ENCODE peak calls at places on chromosome 1, in ten cellular contexts. One of them, this sample, is unnamed.

GRCh38 chr1:221462345-221462744 is 279.5 kb downstream of the DUSP10 start:
- DNase-seq in thyroid gland: no peak
- DNase-seq in left ventricle myocardium inferior: no peak
- DNase-seq in ascending aorta: no peak
- DNase-seq in tibial artery: no peak
- DNase-seq in suprapubic skin: no peak
- DNase-seq in CD8-positive, alpha-beta T cell: no peak
- DNase-seq in DND-41: no peak
- DNase-seq in kidney: no peak
- DNase-seq in transverse colon: no peak
- DNase-seq in this sample: no peak

GRCh38 chr1:37892151-37893047 is 33.0 kb upstream of the MTF1 start:
- DNase-seq in thyroid gland: no peak
- DNase-seq in left ventricle myocardium inferior: no peak
- DNase-seq in ascending aorta: no peak
- DNase-seq in tibial artery: no peak
- DNase-seq in suprapubic skin: peak
- DNase-seq in CD8-positive, alpha-beta T cell: no peak
- DNase-seq in DND-41: no peak
- DNase-seq in kidney: no peak
- DNase-seq in transverse colon: no peak
- DNase-seq in this sample: no peak

GRCh38 chr1:216306830-216307229 is 116.4 kb downstream of the USH2A start:
- DNase-seq in thyroid gland: no peak
- DNase-seq in left ventricle myocardium inferior: no peak
- DNase-seq in ascending aorta: no peak
- DNase-seq in tibial artery: no peak
- DNase-seq in suprapubic skin: no peak
- DNase-seq in CD8-positive, alpha-beta T cell: no peak
- DNase-seq in DND-41: no peak
- DNase-seq in kidney: no peak
- DNase-seq in transverse colon: no peak
- DNase-seq in this sample: no peak

GRCh38 chr1:223723351-223723904 is 11.1 kb downstream of the CAPN2 start:
- DNase-seq in thyroid gland: no peak
- DNase-seq in left ventricle myocardium inferior: no peak
- DNase-seq in ascending aorta: no peak
- DNase-seq in tibial artery: no peak
- DNase-seq in suprapubic skin: no peak
- DNase-seq in CD8-positive, alpha-beta T cell: no peak
- DNase-seq in DND-41: no peak
- DNase-seq in kidney: no peak
- DNase-seq in transverse colon: no peak
- DNase-seq in this sample: no peak

GRCh38 chr1:54227091-54227602 is 27.2 kb downstream of the MRPL37 start:
- DNase-seq in thyroid gland: peak
- DNase-seq in left ventricle myocardium inferior: no peak
- DNase-seq in ascending aorta: peak
- DNase-seq in tibial artery: peak
- DNase-seq in suprapubic skin: no peak
- DNase-seq in CD8-positive, alpha-beta T cell: no peak
- DNase-seq in DND-41: no peak
- DNase-seq in kidney: peak
- DNase-seq in transverse colon: no peak
- DNase-seq in this sample: peak

GRCh38 chr1:54405894-54406293 is 300 bp downstream of the SSBP3 start:
- DNase-seq in thyroid gland: no peak
- DNase-seq in left ventricle myocardium inferior: no peak
- DNase-seq in ascending aorta: no peak
- DNase-seq in tibial artery: no peak
- DNase-seq in suprapubic skin: no peak
- DNase-seq in CD8-positive, alpha-beta T cell: no peak
- DNase-seq in DND-41: no peak
- DNase-seq in kidney: peak
- DNase-seq in transverse colon: no peak
- DNase-seq in this sample: peak

GRCh38 chr1:172914517-172915144 is 136.1 kb downstream of the TNFSF18 start:
- DNase-seq in thyroid gland: no peak
- DNase-seq in left ventricle myocardium inferior: no peak
- DNase-seq in ascending aorta: no peak
- DNase-seq in tibial artery: no peak
- DNase-seq in suprapubic skin: no peak
- DNase-seq in CD8-positive, alpha-beta T cell: no peak
- DNase-seq in DND-41: no peak
- DNase-seq in kidney: no peak
- DNase-seq in transverse colon: no peak
- DNase-seq in this sample: no peak

GRCh38 chr1:68675336-68675735 is 178.5 kb upstream of the DEPDC1 start:
- DNase-seq in thyroid gland: no peak
- DNase-seq in left ventricle myocardium inferior: no peak
- DNase-seq in ascending aorta: no peak
- DNase-seq in tibial artery: no peak
- DNase-seq in suprapubic skin: no peak
- DNase-seq in CD8-positive, alpha-beta T cell: no peak
- DNase-seq in DND-41: no peak
- DNase-seq in kidney: no peak
- DNase-seq in transverse colon: no peak
- DNase-seq in this sample: no peak

GRCh38 chr1:244369256-244370057 is 82.3 kb downstream of the ADSS2 start:
- DNase-seq in thyroid gland: no peak
- DNase-seq in left ventricle myocardium inferior: no peak
- DNase-seq in ascending aorta: no peak
- DNase-seq in tibial artery: no peak
- DNase-seq in suprapubic skin: no peak
- DNase-seq in CD8-positive, alpha-beta T cell: no peak
- DNase-seq in DND-41: no peak
- DNase-seq in kidney: no peak
- DNase-seq in transverse colon: peak
- DNase-seq in this sample: no peak

GRCh38 chr1:18948913-18949688 is 7.4 kb downstream of the IFFO2 start:
- DNase-seq in thyroid gland: peak
- DNase-seq in left ventricle myocardium inferior: peak
- DNase-seq in ascending aorta: no peak
- DNase-seq in tibial artery: peak
- DNase-seq in suprapubic skin: no peak
- DNase-seq in CD8-positive, alpha-beta T cell: no peak
- DNase-seq in DND-41: no peak
- DNase-seq in kidney: peak
- DNase-seq in transverse colon: no peak
- DNase-seq in this sample: no peak

GRCh38 chr1:39902121-39902807 is 547 bp upstream of the MYCL start:
- DNase-seq in thyroid gland: peak
- DNase-seq in left ventricle myocardium inferior: peak
- DNase-seq in ascending aorta: no peak
- DNase-seq in tibial artery: peak
- DNase-seq in suprapubic skin: peak
- DNase-seq in CD8-positive, alpha-beta T cell: peak
- DNase-seq in DND-41: peak
- DNase-seq in kidney: peak
- DNase-seq in transverse colon: peak
- DNase-seq in this sample: peak

GRCh38 chr1:67566803-67567202 is 118.2 kb upstream of the GADD45A start:
- DNase-seq in thyroid gland: no peak
- DNase-seq in left ventricle myocardium inferior: no peak
- DNase-seq in ascending aorta: no peak
- DNase-seq in tibial artery: no peak
- DNase-seq in suprapubic skin: no peak
- DNase-seq in CD8-positive, alpha-beta T cell: no peak
- DNase-seq in DND-41: no peak
- DNase-seq in kidney: no peak
- DNase-seq in transverse colon: no peak
- DNase-seq in this sample: no peak

DNA sequence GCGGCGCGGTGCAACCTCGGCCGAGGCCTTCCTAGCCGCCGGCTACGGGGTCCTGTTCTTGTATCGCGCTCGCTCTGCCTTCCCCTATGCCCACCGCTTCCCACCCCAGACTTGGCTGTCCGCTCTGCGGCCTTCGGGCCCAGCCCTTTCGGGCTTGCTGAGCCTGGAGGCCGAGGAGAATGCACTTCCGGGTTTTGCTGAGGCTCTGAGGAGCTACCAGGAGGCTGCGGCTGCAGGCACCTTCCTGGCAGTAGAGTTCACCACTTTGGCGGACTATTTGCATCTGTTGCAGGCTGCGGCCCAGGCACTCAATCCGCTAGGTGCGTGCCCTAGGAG is 379 bp downstream of the PPCS start:
- DNase-seq in thyroid gland: peak
- DNase-seq in left ventricle myocardium inferior: no peak
- DNase-seq in ascending aorta: no peak
- DNase-seq in tibial artery: peak
- DNase-seq in suprapubic skin: peak
- DNase-seq in CD8-positive, alpha-beta T cell: peak
- DNase-seq in DND-41: peak
- DNase-seq in kidney: peak
- DNase-seq in transverse colon: peak
- DNase-seq in this sample: peak
- H3K4me3 ChIP-seq in thyroid gland: peak
- H3K4me3 ChIP-seq in left ventricle myocardium inferior: peak
- H3K4me3 ChIP-seq in ascending aorta: peak
- H3K4me3 ChIP-seq in tibial artery: peak
- H3K4me3 ChIP-seq in suprapubic skin: peak
- H3K4me3 ChIP-seq in CD8-positive, alpha-beta T cell: peak
- H3K4me3 ChIP-seq in DND-41: peak
- H3K4me3 ChIP-seq in kidney: peak
- H3K4me3 ChIP-seq in transverse colon: peak
- H3K4me3 ChIP-seq in this sample: peak

DNA sequence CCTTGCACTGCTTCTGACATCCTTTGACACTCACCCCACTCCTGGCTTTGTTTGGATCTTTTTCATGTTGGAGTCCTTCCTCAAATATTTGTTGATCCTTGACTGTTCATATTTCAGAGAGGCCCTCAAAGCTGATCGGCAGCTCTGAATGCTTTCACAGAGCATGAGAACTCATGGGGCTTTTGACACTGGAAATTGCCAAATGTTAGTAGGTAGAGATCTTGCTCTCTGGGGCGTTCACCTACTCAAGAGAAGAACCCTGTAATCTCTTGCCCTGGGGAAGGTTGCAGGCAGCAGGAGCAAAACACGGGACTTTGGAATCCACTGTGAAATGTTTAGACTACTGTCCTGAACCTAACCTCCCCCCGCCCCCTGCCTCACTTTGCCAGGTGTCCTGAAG is 67.4 kb upstream of the STUM start:
- DNase-seq in thyroid gland: no peak
- DNase-seq in left ventricle myocardium inferior: no peak
- DNase-seq in ascending aorta: no peak
- DNase-seq in tibial artery: no peak
- DNase-seq in suprapubic skin: no peak
- DNase-seq in CD8-positive, alpha-beta T cell: no peak
- DNase-seq in DND-41: no peak
- DNase-seq in kidney: no peak
- DNase-seq in transverse colon: no peak
- DNase-seq in this sample: no peak
- TF ChIP-seq CTCF in thyroid gland: no peak
- TF ChIP-seq CTCF in left ventricle myocardium inferior: no peak
- TF ChIP-seq CTCF in ascending aorta: no peak
- TF ChIP-seq CTCF in tibial artery: no peak
- TF ChIP-seq CTCF in suprapubic skin: no peak
- TF ChIP-seq CTCF in CD8-positive, alpha-beta T cell: no peak
- TF ChIP-seq CTCF in DND-41: no peak
- TF ChIP-seq CTCF in kidney: no peak
- TF ChIP-seq CTCF in transverse colon: no peak
- TF ChIP-seq CTCF in this sample: no peak

GRCh38 chr1:46446646-46447498 is 42.8 kb upstream of the DMBX1 start:
- DNase-seq in thyroid gland: peak
- DNase-seq in left ventricle myocardium inferior: peak
- DNase-seq in ascending aorta: no peak
- DNase-seq in tibial artery: peak
- DNase-seq in suprapubic skin: peak
- DNase-seq in CD8-positive, alpha-beta T cell: peak
- DNase-seq in DND-41: peak
- DNase-seq in kidney: no peak
- DNase-seq in transverse colon: peak
- DNase-seq in this sample: peak

GRCh38 chr1:46450160-46450517 is 39.5 kb upstream of the DMBX1 start:
- DNase-seq in thyroid gland: no peak
- DNase-seq in left ventricle myocardium inferior: no peak
- DNase-seq in ascending aorta: no peak
- DNase-seq in tibial artery: no peak
- DNase-seq in suprapubic skin: no peak
- DNase-seq in CD8-positive, alpha-beta T cell: no peak
- DNase-seq in DND-41: no peak
- DNase-seq in kidney: no peak
- DNase-seq in transverse colon: no peak
- DNase-seq in this sample: no peak

GRCh38 chr1:46447499-46448108 is 42.0 kb upstream of the DMBX1 start:
- DNase-seq in thyroid gland: no peak
- DNase-seq in left ventricle myocardium inferior: no peak
- DNase-seq in ascending aorta: no peak
- DNase-seq in tibial artery: no peak
- DNase-seq in suprapubic skin: no peak
- DNase-seq in CD8-positive, alpha-beta T cell: no peak
- DNase-seq in DND-41: no peak
- DNase-seq in kidney: no peak
- DNase-seq in transverse colon: no peak
- DNase-seq in this sample: no peak

GRCh38 chr1:46449223-46450159 is 40.1 kb upstream of the DMBX1 start:
- DNase-seq in thyroid gland: no peak
- DNase-seq in left ventricle myocardium inferior: no peak
- DNase-seq in ascending aorta: no peak
- DNase-seq in tibial artery: no peak
- DNase-seq in suprapubic skin: no peak
- DNase-seq in CD8-positive, alpha-beta T cell: no peak
- DNase-seq in DND-41: peak
- DNase-seq in kidney: no peak
- DNase-seq in transverse colon: no peak
- DNase-seq in this sample: no peak

GRCh38 chr1:46448109-46448911 is 41.3 kb upstream of the DMBX1 start:
- DNase-seq in thyroid gland: peak
- DNase-seq in left ventricle myocardium inferior: no peak
- DNase-seq in ascending aorta: no peak
- DNase-seq in tibial artery: no peak
- DNase-seq in suprapubic skin: no peak
- DNase-seq in CD8-positive, alpha-beta T cell: no peak
- DNase-seq in DND-41: no peak
- DNase-seq in kidney: no peak
- DNase-seq in transverse colon: no peak
- DNase-seq in this sample: no peak
- H3K27ac ChIP-seq in thyroid gland: no peak
- H3K27ac ChIP-seq in left ventricle myocardium inferior: no peak
- H3K27ac ChIP-seq in ascending aorta: no peak
- H3K27ac ChIP-seq in tibial artery: no peak
- H3K27ac ChIP-seq in suprapubic skin: no peak
- H3K27ac ChIP-seq in CD8-positive, alpha-beta T cell: no peak
- H3K27ac ChIP-seq in DND-41: no peak
- H3K27ac ChIP-seq in kidney: no peak
- H3K27ac ChIP-seq in transverse colon: no peak
- H3K27ac ChIP-seq in this sample: no peak

DNA sequence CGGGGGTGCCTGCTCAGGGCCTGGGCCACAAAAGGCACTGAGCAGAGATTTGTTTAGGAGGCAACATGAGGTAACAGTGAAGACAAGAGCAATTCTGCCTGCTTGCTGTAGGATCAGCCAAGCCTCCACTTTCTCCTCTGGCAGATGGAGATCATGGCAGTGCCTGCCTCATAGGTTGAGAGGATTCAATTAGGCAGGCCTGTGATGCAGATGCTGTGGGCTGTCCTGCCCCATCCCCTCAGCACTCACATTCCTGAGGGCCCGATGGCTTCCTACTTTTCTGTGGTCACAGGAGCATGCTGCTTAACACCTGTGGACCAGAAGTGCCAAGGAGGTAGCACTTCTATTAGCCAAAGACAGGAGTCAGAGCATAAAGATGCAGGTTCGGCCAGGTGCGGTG is 1.2 kb upstream of the UBL4B start:
- DNase-seq in thyroid gland: no peak
- DNase-seq in left ventricle myocardium inferior: no peak
- DNase-seq in ascending aorta: no peak
- DNase-seq in tibial artery: no peak
- DNase-seq in suprapubic skin: no peak
- DNase-seq in CD8-positive, alpha-beta T cell: no peak
- DNase-seq in DND-41: no peak
- DNase-seq in kidney: no peak
- DNase-seq in transverse colon: no peak
- DNase-seq in this sample: no peak
- H3K4me3 ChIP-seq in thyroid gland: no peak
- H3K4me3 ChIP-seq in left ventricle myocardium inferior: no peak
- H3K4me3 ChIP-seq in ascending aorta: no peak
- H3K4me3 ChIP-seq in tibial artery: no peak
- H3K4me3 ChIP-seq in suprapubic skin: no peak
- H3K4me3 ChIP-seq in CD8-positive, alpha-beta T cell: no peak
- H3K4me3 ChIP-seq in DND-41: no peak
- H3K4me3 ChIP-seq in kidney: no peak
- H3K4me3 ChIP-seq in transverse colon: no peak
- H3K4me3 ChIP-seq in this sample: no peak

This sample was measured in pancreas.